ENCODE peak calls at places on chromosomes 1 and 21, in seven cellular contexts. One of them, this sample, is unnamed.

GRCh38 chr1:101150266-101150665 is 86.6 kb upstream of the S1PR1 start:
- DNase-seq in HepG2: no peak
- DNase-seq in GM12878: no peak
- DNase-seq in K562: no peak
- DNase-seq in SK-N-SH: no peak
- DNase-seq in HCT116: no peak
- DNase-seq in H1: no peak
- DNase-seq in this sample: no peak

GRCh38 chr21:43880111-43880985 is 15.3 kb downstream of the AGPAT3 start:
- DNase-seq in HepG2: no peak
- DNase-seq in GM12878: no peak
- DNase-seq in K562: no peak
- DNase-seq in SK-N-SH: no peak
- DNase-seq in HCT116: peak
- DNase-seq in H1: no peak
- DNase-seq in this sample: no peak

GRCh38 chr1:23772049-23772853 is 6.0 kb upstream of the PITHD1 start:
- DNase-seq in HepG2: peak
- DNase-seq in GM12878: peak
- DNase-seq in K562: peak
- DNase-seq in SK-N-SH: peak
- DNase-seq in HCT116: peak
- DNase-seq in H1: no peak
- DNase-seq in this sample: peak

GRCh38 chr1:64956241-64956640 is 10.1 kb downstream of the JAK1 start:
- DNase-seq in HepG2: no peak
- DNase-seq in GM12878: no peak
- DNase-seq in K562: peak
- DNase-seq in SK-N-SH: no peak
- DNase-seq in HCT116: no peak
- DNase-seq in H1: no peak
- DNase-seq in this sample: no peak

GRCh38 chr1:168223681-168224515 is 1.9 kb upstream of the SFT2D2 start:
- DNase-seq in HepG2: no peak
- DNase-seq in GM12878: no peak
- DNase-seq in K562: no peak
- DNase-seq in SK-N-SH: no peak
- DNase-seq in HCT116: no peak
- DNase-seq in H1: no peak
- DNase-seq in this sample: no peak

GRCh38 chr1:156926175-156926574 is 5.7 kb downstream of the LRRC71 start:
- DNase-seq in HepG2: no peak
- DNase-seq in GM12878: no peak
- DNase-seq in K562: peak
- DNase-seq in SK-N-SH: peak
- DNase-seq in HCT116: peak
- DNase-seq in H1: no peak
- DNase-seq in this sample: no peak

GRCh38 chr1:190169311-190170067 is 308.2 kb downstream of the BRINP3 start:
- DNase-seq in HepG2: no peak
- DNase-seq in GM12878: no peak
- DNase-seq in K562: no peak
- DNase-seq in SK-N-SH: no peak
- DNase-seq in HCT116: no peak
- DNase-seq in H1: no peak
- DNase-seq in this sample: no peak

GRCh38 chr21:38487906-38488639 is 10.2 kb downstream of the ERG start:
- DNase-seq in HepG2: no peak
- DNase-seq in GM12878: no peak
- DNase-seq in K562: no peak
- DNase-seq in SK-N-SH: no peak
- DNase-seq in HCT116: no peak
- DNase-seq in H1: no peak
- DNase-seq in this sample: no peak

GRCh38 chr1:53145942-53146708 is 3.7 kb upstream of the SLC1A7 start:
- DNase-seq in HepG2: peak
- DNase-seq in GM12878: no peak
- DNase-seq in K562: peak
- DNase-seq in SK-N-SH: peak
- DNase-seq in HCT116: peak
- DNase-seq in H1: no peak
- DNase-seq in this sample: no peak

GRCh38 chr21:43369124-43369523 is 57.8 kb downstream of the SIK1 start:
- DNase-seq in HepG2: peak
- DNase-seq in GM12878: no peak
- DNase-seq in K562: no peak
- DNase-seq in SK-N-SH: peak
- DNase-seq in HCT116: no peak
- DNase-seq in H1: no peak
- DNase-seq in this sample: no peak

GRCh38 chr1:16386454-16387113 is 19.5 kb downstream of the SZRD1 start:
- DNase-seq in HepG2: peak
- DNase-seq in GM12878: no peak
- DNase-seq in K562: no peak
- DNase-seq in SK-N-SH: peak
- DNase-seq in HCT116: no peak
- DNase-seq in H1: no peak
- DNase-seq in this sample: no peak

GRCh38 chr1:41677586-41677985 is 193.1 kb upstream of the EDN2 start:
- DNase-seq in HepG2: no peak
- DNase-seq in GM12878: no peak
- DNase-seq in K562: no peak
- DNase-seq in SK-N-SH: no peak
- DNase-seq in HCT116: no peak
- DNase-seq in H1: no peak
- DNase-seq in this sample: no peak

GRCh38 chr1:247415423-247416361 is at the start of gene NLRP3:
- DNase-seq in HepG2: peak
- DNase-seq in GM12878: no peak
- DNase-seq in K562: no peak
- DNase-seq in SK-N-SH: no peak
- DNase-seq in HCT116: no peak
- DNase-seq in H1: no peak
- DNase-seq in this sample: peak

GRCh38 chr1:25182629-25183028 is 49.7 kb downstream of the SYF2 start:
- DNase-seq in HepG2: no peak
- DNase-seq in GM12878: no peak
- DNase-seq in K562: no peak
- DNase-seq in SK-N-SH: no peak
- DNase-seq in HCT116: no peak
- DNase-seq in H1: no peak
- DNase-seq in this sample: no peak

GRCh38 chr1:42075179-42075578 is 78.0 kb upstream of the GUCA2B start:
- DNase-seq in HepG2: no peak
- DNase-seq in GM12878: no peak
- DNase-seq in K562: no peak
- DNase-seq in SK-N-SH: no peak
- DNase-seq in HCT116: no peak
- DNase-seq in H1: no peak
- DNase-seq in this sample: no peak

GRCh38 chr1:85576256-85576641 is 4.3 kb upstream of the CCN1 start:
- DNase-seq in HepG2: no peak
- DNase-seq in GM12878: no peak
- DNase-seq in K562: no peak
- DNase-seq in SK-N-SH: no peak
- DNase-seq in HCT116: no peak
- DNase-seq in H1: no peak
- DNase-seq in this sample: no peak

GRCh38 chr1:238466459-238466858 is 575.7 kb upstream of the ZP4 start:
- DNase-seq in HepG2: no peak
- DNase-seq in GM12878: no peak
- DNase-seq in K562: no peak
- DNase-seq in SK-N-SH: no peak
- DNase-seq in HCT116: no peak
- DNase-seq in H1: no peak
- DNase-seq in this sample: no peak

GRCh38 chr1:8202182-8202905 is 115.6 kb upstream of the SLC45A1 start:
- DNase-seq in HepG2: peak
- DNase-seq in GM12878: no peak
- DNase-seq in K562: peak
- DNase-seq in SK-N-SH: no peak
- DNase-seq in HCT116: peak
- DNase-seq in H1: no peak
- DNase-seq in this sample: no peak

GRCh38 chr1:41349361-41350054 is 11.7 kb upstream of the FOXO6 start:
- DNase-seq in HepG2: no peak
- DNase-seq in GM12878: no peak
- DNase-seq in K562: no peak
- DNase-seq in SK-N-SH: no peak
- DNase-seq in HCT116: no peak
- DNase-seq in H1: no peak
- DNase-seq in this sample: no peak

GRCh38 chr1:190478193-190479007 is 736 bp upstream of the BRINP3 start:
- DNase-seq in HepG2: no peak
- DNase-seq in GM12878: no peak
- DNase-seq in K562: no peak
- DNase-seq in SK-N-SH: peak
- DNase-seq in HCT116: peak
- DNase-seq in H1: no peak
- DNase-seq in this sample: no peak

GRCh38 chr1:90711696-90712095 is 5.4 kb downstream of the BARHL2 start:
- DNase-seq in HepG2: no peak
- DNase-seq in GM12878: no peak
- DNase-seq in K562: no peak
- DNase-seq in SK-N-SH: no peak
- DNase-seq in HCT116: no peak
- DNase-seq in H1: no peak
- DNase-seq in this sample: no peak

GRCh38 chr1:90710579-90711536 is 6.2 kb downstream of the BARHL2 start:
- DNase-seq in HepG2: no peak
- DNase-seq in GM12878: no peak
- DNase-seq in K562: no peak
- DNase-seq in SK-N-SH: peak
- DNase-seq in HCT116: no peak
- DNase-seq in H1: no peak
- DNase-seq in this sample: no peak

GRCh38 chr1:90712931-90713618 is 4.0 kb downstream of the BARHL2 start:
- DNase-seq in HepG2: no peak
- DNase-seq in GM12878: no peak
- DNase-seq in K562: no peak
- DNase-seq in SK-N-SH: no peak
- DNase-seq in HCT116: no peak
- DNase-seq in H1: no peak
- DNase-seq in this sample: no peak

GRCh38 chr1:90713741-90714509 is 3.2 kb downstream of the BARHL2 start:
- DNase-seq in HepG2: no peak
- DNase-seq in GM12878: no peak
- DNase-seq in K562: no peak
- DNase-seq in SK-N-SH: no peak
- DNase-seq in HCT116: no peak
- DNase-seq in H1: no peak
- DNase-seq in this sample: no peak

GRCh38 chr1:90712153-90712930 is 4.8 kb downstream of the BARHL2 start:
- DNase-seq in HepG2: no peak
- DNase-seq in GM12878: no peak
- DNase-seq in K562: no peak
- DNase-seq in SK-N-SH: no peak
- DNase-seq in HCT116: no peak
- DNase-seq in H1: no peak
- DNase-seq in this sample: no peak
- TF ChIP-seq JUND in HepG2: no peak
- TF ChIP-seq JUND in GM12878: no peak
- TF ChIP-seq JUND in K562: no peak
- TF ChIP-seq JUND in SK-N-SH: no peak
- TF ChIP-seq JUND in HCT116: no peak
- TF ChIP-seq JUND in H1: no peak
- TF ChIP-seq JUND in this sample: no peak

DNA sequence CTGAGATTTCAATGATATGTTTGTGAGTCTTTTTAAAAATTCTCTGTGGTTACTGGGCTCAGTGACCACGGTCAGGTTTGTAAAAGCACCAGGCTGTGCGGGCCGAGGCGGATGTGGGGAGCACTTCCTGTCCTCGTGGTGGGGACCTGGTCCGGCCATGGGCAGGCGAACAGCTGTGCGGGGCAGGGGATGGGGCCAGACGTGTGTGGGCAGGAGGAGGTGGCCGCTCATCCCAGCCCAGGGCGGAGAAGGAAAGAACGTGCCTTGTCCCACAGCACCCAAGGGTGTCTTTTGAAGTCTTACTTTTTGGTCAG is 5.2 kb upstream of the OXCT2 start:
- DNase-seq in HepG2: no peak
- DNase-seq in GM12878: peak
- DNase-seq in K562: no peak
- DNase-seq in SK-N-SH: no peak
- DNase-seq in HCT116: no peak
- DNase-seq in H1: no peak
- DNase-seq in this sample: no peak
- TF ChIP-seq JUND in HepG2: no peak
- TF ChIP-seq JUND in GM12878: no peak
- TF ChIP-seq JUND in K562: no peak
- TF ChIP-seq JUND in SK-N-SH: no peak
- TF ChIP-seq JUND in HCT116: no peak
- TF ChIP-seq JUND in H1: no peak
- TF ChIP-seq JUND in this sample: no peak

DNA sequence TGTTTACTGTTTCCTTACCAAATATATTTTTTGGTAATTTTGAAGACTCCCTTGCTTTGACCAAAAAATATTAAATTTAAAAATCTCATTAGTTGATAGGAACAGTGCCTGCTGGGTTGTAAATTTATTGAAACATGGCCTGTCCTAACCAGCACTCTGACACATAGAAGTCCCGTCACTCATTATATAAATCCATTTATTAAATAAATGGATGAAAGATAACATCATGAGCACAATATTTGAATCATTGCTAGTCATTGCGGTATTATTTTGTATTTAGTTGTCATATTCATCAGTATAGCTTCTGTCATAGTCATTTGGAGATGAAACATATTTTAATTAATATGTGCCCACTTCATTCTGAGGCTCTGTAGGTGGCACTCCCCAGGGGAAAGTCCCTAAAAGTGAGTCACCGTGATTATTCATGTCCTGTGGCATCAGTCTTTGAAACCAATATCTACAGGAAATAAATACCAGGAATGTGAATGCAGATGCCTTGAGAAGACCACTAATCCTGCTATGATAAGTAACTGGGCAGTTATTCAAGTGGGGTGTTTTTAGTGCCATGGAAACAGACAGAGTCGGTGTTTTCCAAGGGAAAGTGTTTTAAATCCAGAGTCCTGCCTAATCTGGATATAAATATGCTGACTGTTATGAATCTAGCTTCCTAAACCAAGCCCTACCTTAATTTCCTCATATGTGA is 302.0 kb downstream of the DUSP10 start:
- DNase-seq in HepG2: peak
- DNase-seq in GM12878: no peak
- DNase-seq in K562: no peak
- DNase-seq in SK-N-SH: no peak
- DNase-seq in HCT116: peak
- DNase-seq in H1: no peak
- DNase-seq in this sample: no peak
- TF ChIP-seq JUND in HepG2: no peak
- TF ChIP-seq JUND in GM12878: no peak
- TF ChIP-seq JUND in K562: no peak
- TF ChIP-seq JUND in SK-N-SH: peak
- TF ChIP-seq JUND in HCT116: peak
- TF ChIP-seq JUND in H1: peak
- TF ChIP-seq JUND in this sample: no peak

DNA sequence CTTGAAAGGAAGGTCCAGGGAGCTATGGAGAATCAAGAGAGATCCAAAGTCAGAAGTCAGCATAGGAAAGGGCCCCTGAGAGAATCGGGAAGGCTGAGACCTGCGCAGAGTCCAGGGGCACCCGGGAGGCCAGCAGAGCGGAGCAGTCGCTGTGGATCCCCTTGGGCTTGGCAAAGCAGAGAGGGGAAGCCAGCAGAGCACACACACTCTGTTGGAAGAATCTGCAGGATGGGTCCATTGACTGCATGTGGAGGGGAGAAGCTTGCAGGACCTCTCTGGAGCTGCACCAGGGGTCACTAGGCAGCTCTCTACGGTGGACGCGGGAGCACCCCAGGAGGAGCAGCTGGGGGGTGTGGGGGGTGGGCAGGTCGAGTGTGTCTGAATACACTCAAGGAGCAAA is 6.4 kb downstream of the RIPK4 start:
- DNase-seq in HepG2: no peak
- DNase-seq in GM12878: no peak
- DNase-seq in K562: no peak
- DNase-seq in SK-N-SH: no peak
- DNase-seq in HCT116: no peak
- DNase-seq in H1: no peak
- DNase-seq in this sample: no peak
- TF ChIP-seq JUND in HepG2: no peak
- TF ChIP-seq JUND in GM12878: no peak
- TF ChIP-seq JUND in K562: no peak
- TF ChIP-seq JUND in SK-N-SH: no peak
- TF ChIP-seq JUND in HCT116: no peak
- TF ChIP-seq JUND in H1: no peak
- TF ChIP-seq JUND in this sample: no peak